ENCODE peak calls at places on chromosome 15, in seven cellular contexts. N, V, U, J, W, A and C are unnamed samples.

GRCh38 chr15:20344601-20345400 is 196.8 kb downstream of the GOLGA6L6 start:
- DNase-seq in N (no peak), V (no peak), U (peak), J (no peak), W (no peak), A (no peak), C (peak)

GRCh38 chr15:62107561-62108110 is 40.9 kb downstream of the C2CD4A start:
- DNase-seq in N (no peak), V (peak), U (no peak), J (no peak), W (no peak), A (no peak), C (no peak)

GRCh38 chr15:82854554-82854953 is 45.1 kb downstream of the WHAMM start:
- DNase-seq in N (no peak), V (no peak), U (no peak), J (no peak), W (no peak), A (no peak), C (no peak)

GRCh38 chr15:31274496-31275330 is 51.9 kb upstream of the KLF13 start:
- DNase-seq in N (no peak), V (no peak), U (peak), J (no peak), W (no peak), A (no peak), C (peak)

GRCh38 chr15:101394056-101394630 is 95.4 kb downstream of the PCSK6 start:
- DNase-seq in N (no peak), V (no peak), U (no peak), J (no peak), W (no peak), A (no peak), C (no peak)

GRCh38 chr15:72375501-72375845 is 341 bp downstream of the HEXA start:
- DNase-seq in N (no peak), V (no peak), U (no peak), J (no peak), W (no peak), A (no peak), C (no peak)

GRCh38 chr15:63088532-63089245 is 33.0 kb upstream of the LACTB start:
- DNase-seq in N (no peak), V (no peak), U (no peak), J (no peak), W (no peak), A (no peak), C (no peak)

GRCh38 chr15:38699633-38700230 is 135.1 kb upstream of the RASGRP1 start:
- DNase-seq in N (no peak), V (peak), U (no peak), J (peak), W (peak), A (peak), C (peak)

GRCh38 chr15:31352911-31353811 is 26.5 kb downstream of the KLF13 start:
- DNase-seq in N (peak), V (peak), U (peak), J (peak), W (no peak), A (no peak), C (peak)

GRCh38 chr15:62835351-62835750 is 207.2 kb upstream of the TPM1 start:
- DNase-seq in N (no peak), V (no peak), U (no peak), J (no peak), W (no peak), A (no peak), C (no peak)

GRCh38 chr15:81111018-81111417 is 23.1 kb upstream of the CFAP161 start:
- DNase-seq in N (no peak), V (no peak), U (no peak), J (no peak), W (no peak), A (no peak), C (no peak)

GRCh38 chr15:33068531-33068990 is 126.0 kb downstream of the FMN1 start:
- DNase-seq in N (no peak), V (no peak), U (no peak), J (peak), W (no peak), A (peak), C (no peak)

GRCh38 chr15:69304176-69304533 is 5.4 kb downstream of the PAQR5 start:
- DNase-seq in N (peak), V (peak), U (no peak), J (peak), W (peak), A (peak), C (peak)

GRCh38 chr15:76333720-76334437 is 2.7 kb upstream of the ISL2 start:
- DNase-seq in N (no peak), V (no peak), U (no peak), J (no peak), W (no peak), A (peak), C (peak)

GRCh38 chr15:47194718-47195117 is 522.6 kb upstream of the SEMA6D start:
- DNase-seq in N (peak), V (peak), U (no peak), J (peak), W (no peak), A (peak), C (peak)

GRCh38 chr15:77808077-77808476 is 175.4 kb upstream of the LINGO1 start:
- DNase-seq in N (no peak), V (no peak), U (no peak), J (no peak), W (no peak), A (no peak), C (no peak)

GRCh38 chr15:44501768-44502366 is 35.1 kb upstream of the EIF3J start:
- DNase-seq in N (peak), V (peak), U (no peak), J (peak), W (peak), A (peak), C (peak)

DNA sequence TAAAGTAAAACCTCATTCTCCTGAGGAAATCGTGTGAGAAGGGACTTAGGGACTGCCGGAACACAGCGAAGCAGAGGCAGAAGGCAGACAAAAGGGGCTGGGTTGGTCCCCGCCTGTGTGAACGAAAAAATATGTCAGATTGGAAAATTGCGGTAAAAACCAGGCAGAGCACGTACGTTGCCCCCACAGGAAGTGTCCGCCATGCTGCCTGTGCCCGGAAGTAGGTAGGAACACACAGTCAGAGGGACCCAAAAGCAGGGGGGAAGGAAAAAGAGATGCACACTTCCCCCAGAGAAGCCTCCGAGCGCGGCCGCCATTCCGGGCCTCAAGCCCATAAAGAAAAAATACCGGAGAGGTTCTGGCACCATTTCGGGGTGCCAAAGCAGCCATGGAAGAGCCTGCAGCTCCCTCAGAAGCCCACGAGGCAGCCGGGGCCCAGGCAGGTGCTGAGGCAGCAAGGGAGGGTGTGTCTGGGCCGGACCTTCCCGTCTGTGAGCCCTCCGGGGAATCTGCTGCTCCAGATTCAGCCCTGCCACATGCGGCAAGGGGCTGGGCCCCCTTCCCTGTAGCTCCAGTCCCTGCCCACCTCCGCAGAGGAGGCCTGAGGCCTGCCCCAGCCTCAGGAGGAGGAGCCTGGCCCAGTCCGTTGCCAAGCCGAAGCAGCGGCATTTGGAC is at the start of gene MKRN3:
- DNase-seq in N (peak), V (peak), U (no peak), J (no peak), W (peak), A (no peak), C (peak)
- H3K4me3 ChIP-seq in N (peak), V (peak), U (peak), J (no peak), W (peak), A (peak), C (peak)

GRCh38 chr15:52290800-52291199 is 4.8 kb downstream of the MYO5C start:
- DNase-seq in N (no peak), V (no peak), U (no peak), J (no peak), W (no peak), A (no peak), C (no peak)

GRCh38 chr15:52291204-52291603 is 4.4 kb downstream of the MYO5C start:
- DNase-seq in N (no peak), V (no peak), U (no peak), J (no peak), W (no peak), A (no peak), C (no peak)

GRCh38 chr15:52294881-52295420 is 653 bp downstream of the MYO5C start:
- DNase-seq in N (no peak), V (no peak), U (no peak), J (no peak), W (no peak), A (peak), C (no peak)

GRCh38 chr15:52292780-52293392 is 2.7 kb downstream of the MYO5C start:
- DNase-seq in N (no peak), V (no peak), U (no peak), J (no peak), W (no peak), A (no peak), C (no peak)

DNA sequence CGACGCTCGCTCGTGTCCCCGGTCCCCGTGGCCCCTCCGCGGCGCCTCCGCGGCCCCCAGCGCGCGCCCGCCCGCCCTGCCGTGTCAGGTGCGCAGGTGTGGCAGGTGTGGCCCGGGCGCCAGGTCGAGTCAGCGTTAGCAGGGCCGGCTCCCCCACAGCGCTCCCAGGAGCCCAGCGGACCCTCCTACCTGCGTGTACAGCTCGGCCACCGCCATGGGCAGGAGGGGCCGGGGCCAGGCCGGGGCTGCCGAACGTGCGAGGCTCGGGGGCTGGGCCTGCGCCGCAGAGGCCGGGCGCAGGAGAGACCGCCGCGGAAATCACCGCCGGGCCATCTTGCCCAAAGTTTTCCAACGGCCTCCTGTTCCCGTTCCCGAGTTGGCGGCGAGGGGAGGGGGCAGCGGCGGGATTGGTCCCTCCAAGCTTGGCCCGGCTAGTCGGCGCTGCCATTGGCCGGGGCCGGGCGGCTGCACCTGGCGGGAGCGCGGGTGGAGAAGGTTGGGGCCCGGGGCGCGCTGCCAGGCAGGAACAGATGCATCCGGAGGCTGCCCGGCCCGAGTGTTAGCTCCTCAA is at the start of gene MYO5C:
- DNase-seq in N (no peak), V (no peak), U (peak), J (no peak), W (peak), A (peak), C (no peak)
- H3K4me3 ChIP-seq in N (peak), V (peak), U (peak), J (no peak), W (peak), A (peak), C (peak)

DNA sequence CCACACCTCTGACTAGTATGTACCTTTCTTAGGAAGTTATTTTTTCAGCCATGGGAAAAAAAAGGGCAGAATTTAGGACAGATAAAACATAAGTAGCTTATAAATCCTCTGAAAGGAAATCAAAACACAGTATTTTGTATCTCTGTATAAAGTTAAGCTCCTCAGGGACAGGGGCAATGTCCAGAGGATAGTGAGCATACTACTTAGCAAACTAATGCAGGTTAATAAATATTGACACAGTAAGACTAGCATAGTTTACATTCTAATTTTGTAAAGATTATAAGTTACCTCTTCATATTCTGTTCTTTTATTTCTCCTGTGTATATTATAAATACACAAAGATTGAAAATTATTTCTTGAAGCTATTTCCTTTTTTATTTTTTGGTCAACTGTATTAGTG is 2.1 kb downstream of the UBE3A start:
- DNase-seq in N (no peak), V (no peak), U (no peak), J (no peak), W (no peak), A (peak), C (no peak)
- H3K4me3 ChIP-seq in N (peak), V (peak), U (peak), J (peak), W (peak), A (peak), C (peak)

GRCh38 chr15:42064271-42064670 is 30.1 kb downstream of the PLA2G4D start:
- DNase-seq in N (no peak), V (no peak), U (no peak), J (no peak), W (no peak), A (no peak), C (no peak)

GRCh38 chr15:42066764-42067415 is 27.5 kb downstream of the PLA2G4D start:
- DNase-seq in N (no peak), V (no peak), U (no peak), J (no peak), W (no peak), A (no peak), C (no peak)

GRCh38 chr15:42065008-42065407 is 29.4 kb downstream of the PLA2G4D start:
- DNase-seq in N (no peak), V (no peak), U (no peak), J (no peak), W (no peak), A (peak), C (no peak)

GRCh38 chr15:42063122-42063848 is 31.1 kb downstream of the PLA2G4D start:
- DNase-seq in N (no peak), V (no peak), U (no peak), J (no peak), W (no peak), A (no peak), C (no peak)

GRCh38 chr15:42065478-42065877 is 28.9 kb downstream of the PLA2G4D start:
- DNase-seq in N (no peak), V (no peak), U (no peak), J (no peak), W (no peak), A (no peak), C (no peak)
- H3K4me3 ChIP-seq in N (no peak), V (no peak), U (no peak), J (no peak), W (no peak), A (no peak), C (no peak)

GRCh38 chr15:36808401-36809160 is 229.2 kb downstream of the CDIN1 start:
- DNase-seq in N (no peak), V (peak), U (no peak), J (no peak), W (no peak), A (no peak), C (no peak)
- H3K4me3 ChIP-seq in N (no peak), V (no peak), U (no peak), J (no peak), W (no peak), A (no peak), C (no peak)

GRCh38 chr15:70419046-70419445 is 321.3 kb upstream of the TLE3 start:
- DNase-seq in N (no peak), V (no peak), U (no peak), J (no peak), W (no peak), A (no peak), C (no peak)
- H3K4me3 ChIP-seq in N (no peak), V (no peak), U (no peak), J (no peak), W (no peak), A (no peak), C (no peak)

DNA sequence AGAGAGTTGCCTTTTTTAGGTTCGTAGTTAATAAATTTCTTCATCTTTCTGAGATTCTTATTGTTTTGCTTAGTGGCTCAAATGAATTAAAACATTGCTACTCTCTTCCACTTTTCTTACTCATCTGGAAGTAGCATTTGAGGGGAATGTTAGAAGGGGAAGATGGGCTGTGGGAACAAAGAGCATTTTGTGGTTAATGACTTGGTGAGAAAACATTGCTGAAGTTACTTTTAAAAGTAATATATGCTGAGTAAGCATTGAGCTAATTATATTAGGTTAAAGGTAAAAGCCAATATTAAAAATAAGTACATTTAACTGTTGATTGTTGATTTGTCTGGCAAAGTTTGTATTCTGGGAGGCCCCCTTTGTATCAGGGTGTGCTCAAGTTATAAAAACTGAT is 5.7 kb downstream of the MORF4L1 start:
- DNase-seq in N (no peak), V (no peak), U (no peak), J (peak), W (no peak), A (no peak), C (peak)
- H3K4me3 ChIP-seq in N (no peak), V (no peak), U (no peak), J (no peak), W (no peak), A (no peak), C (peak)

DNA sequence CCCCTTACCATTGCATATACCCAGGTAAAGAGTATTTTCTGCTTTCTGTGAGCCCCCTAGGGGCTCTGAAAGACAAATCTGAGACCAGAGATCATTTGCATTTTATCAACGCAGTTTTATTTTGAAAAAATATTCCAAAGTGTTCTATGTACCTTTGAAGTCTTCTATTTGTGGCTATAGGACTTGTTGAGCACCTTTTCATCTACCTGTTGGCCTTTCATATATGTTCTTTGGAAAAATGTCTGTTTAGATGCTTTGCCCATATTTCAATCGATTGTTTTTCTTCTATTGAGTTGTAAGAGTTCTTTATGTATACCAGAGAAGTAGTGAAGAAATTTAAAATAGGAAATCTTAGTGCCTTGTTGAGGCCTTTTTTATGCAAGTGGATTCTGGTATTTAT is 94.0 kb downstream of the LRRC28 start:
- DNase-seq in N (no peak), V (no peak), U (no peak), J (no peak), W (no peak), A (no peak), C (no peak)
- H3K4me3 ChIP-seq in N (no peak), V (no peak), U (no peak), J (no peak), W (no peak), A (no peak), C (no peak)

GRCh38 chr15:75200391-75200764 is 1.3 kb upstream of the C15orf39 start:
- DNase-seq in N (no peak), V (no peak), U (no peak), J (no peak), W (no peak), A (no peak), C (no peak)
- H3K4me3 ChIP-seq in N (no peak), V (no peak), U (no peak), J (no peak), W (peak), A (no peak), C (no peak)